ENCODE peak calls at places on chromosomes 16 and 17, in seven cellular contexts. J is SK-N-SH, C is K562, V is HCT116, X is GM12878, E is H1, U is HepG2. N is an unnamed sample.

GRCh38 chr17:62792122-62792800 is 15.9 kb downstream of the MARCHF10 start:
- DNase-seq in J (no peak), C (no peak), E (no peak), X (no peak), V (peak), U (peak), N (peak)

GRCh38 chr16:1481906-1482835 is 6.6 kb downstream of the PTX4 start:
- DNase-seq in U (no peak), E (no peak), V (no peak), C (no peak), J (no peak), X (no peak), N (no peak)

GRCh38 chr17:43360739-43361498 is 37.9 kb upstream of the ARL4D start:
- DNase-seq in E (peak), J (peak), X (peak), U (peak), V (no peak), C (no peak), N (peak)

GRCh38 chr16:83233153-83233552 is 574.6 kb upstream of the HSBP1 start:
- DNase-seq in X (no peak), J (no peak), C (no peak), E (no peak), V (no peak), U (no peak), N (no peak)

GRCh38 chr16:11511328-11511727 is 75.4 kb downstream of the LITAF start:
- DNase-seq in X (no peak), C (no peak), U (no peak), V (no peak), J (no peak), E (no peak), N (no peak)

GRCh38 chr16:89179656-89180315 is 8.2 kb downstream of the CDH15 start:
- DNase-seq in E (peak), X (no peak), U (no peak), C (no peak), J (no peak), V (no peak), N (no peak)

GRCh38 chr16:27678955-27679354 is 129.0 kb downstream of the KATNIP start:
- DNase-seq in V (no peak), E (no peak), C (no peak), U (no peak), X (no peak), J (no peak), N (no peak)

GRCh38 chr16:77298638-77299360 is 99.6 kb downstream of the SYCE1L start:
- DNase-seq in J (no peak), X (no peak), V (no peak), C (no peak), E (no peak), U (no peak), N (peak)

GRCh38 chr17:29560306-29560705 is 6.5 kb downstream of the ABHD15 start:
- DNase-seq in E (peak), J (peak), U (no peak), V (no peak), X (no peak), C (no peak), N (no peak)

GRCh38 chr17:21302711-21303425 is 18.4 kb downstream of the MAP2K3 start:
- DNase-seq in C (no peak), E (no peak), X (no peak), J (peak), V (no peak), U (no peak), N (no peak)

GRCh38 chr16:85168732-85169256 is 56.5 kb upstream of the CIBAR2 start:
- DNase-seq in J (peak), E (peak), V (no peak), U (no peak), C (peak), X (no peak), N (no peak)

GRCh38 chr17:39757931-39758873 is 20.5 kb downstream of the GRB7 start:
- DNase-seq in U (no peak), V (no peak), E (no peak), C (no peak), J (no peak), X (peak), N (no peak)

GRCh38 chr16:81210807-81211206 is 27.7 kb upstream of the BCO1 start:
- DNase-seq in U (no peak), V (no peak), X (no peak), C (no peak), J (no peak), E (no peak), N (no peak)

GRCh38 chr17:27492470-27492869 is 36.2 kb downstream of the KSR1 start:
- DNase-seq in X (no peak), V (no peak), E (no peak), U (no peak), C (no peak), J (no peak), N (no peak)

GRCh38 chr16:25855063-25855462 is 163.3 kb downstream of the HS3ST4 start:
- DNase-seq in E (no peak), X (no peak), U (no peak), C (no peak), J (no peak), V (no peak), N (no peak)
- H3K4me3 ChIP-seq in E (peak), X (no peak), U (no peak), C (no peak), J (no peak), V (no peak), N (no peak)

DNA sequence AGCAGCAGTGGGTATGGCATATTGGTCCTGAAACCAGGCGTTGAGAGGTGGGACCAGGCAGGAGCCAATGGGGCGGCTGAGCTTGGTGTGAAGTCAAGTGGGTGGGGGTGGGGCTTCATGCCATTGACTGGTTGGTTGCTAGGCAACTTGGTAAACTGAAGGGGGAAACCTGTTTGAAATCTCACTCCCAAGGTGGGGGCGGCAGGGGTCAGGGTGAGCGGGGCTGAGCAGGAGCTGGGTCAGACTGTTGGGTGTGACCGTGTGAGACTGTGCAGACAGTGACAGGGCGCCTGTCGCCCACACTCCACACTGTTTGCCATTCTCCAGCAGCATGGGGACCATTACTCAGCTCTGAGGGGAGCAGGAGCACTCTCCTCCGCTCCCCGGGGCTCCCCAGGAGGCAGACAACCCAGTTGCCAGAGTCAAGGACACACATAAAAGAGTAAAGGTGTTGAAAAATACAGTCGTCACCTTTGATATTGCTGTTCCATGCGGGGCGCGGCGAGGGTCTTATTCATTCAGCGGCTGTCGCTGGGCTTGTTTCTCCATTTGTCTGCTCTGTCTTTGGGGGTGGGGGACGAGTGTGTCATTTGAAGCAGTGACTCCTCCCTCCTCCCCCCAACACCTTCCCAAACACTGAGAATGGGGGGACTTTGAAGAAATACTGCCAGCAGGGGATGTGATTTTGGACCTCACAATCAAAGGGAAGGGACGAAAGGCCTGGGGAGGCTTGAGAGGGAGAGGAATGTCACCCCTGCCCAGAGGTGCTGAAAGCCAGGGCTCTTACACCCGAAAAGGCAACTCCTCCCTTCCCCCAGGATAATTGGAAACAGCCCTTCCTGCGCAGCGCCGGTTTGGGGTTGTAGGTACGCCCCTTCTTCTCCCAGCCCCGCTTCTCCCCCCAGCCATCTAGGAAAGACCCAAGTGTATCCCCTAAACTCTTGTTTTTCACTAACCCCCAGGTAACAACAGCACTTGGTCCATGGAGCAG is 1.1 kb upstream of the EFNB3 start:
- DNase-seq in V (no peak), C (peak), U (peak), E (peak), J (peak), X (no peak), N (no peak)
- TF ChIP-seq SIN3A in V (no peak), C (no peak), U (no peak), E (peak), J (no peak), X (no peak), N (no peak)

GRCh38 chr16:77273-77806 is 685 bp upstream of the MPG start:
- DNase-seq in X (no peak), E (peak), V (no peak), J (peak), U (peak), C (peak), N (no peak)
- TF ChIP-seq POLR2AphosphoS5 in X (no peak), E (no peak), V (no peak), J (no peak), U (no peak), C (no peak), N (peak)

GRCh38 chr17:80265205-80266068 is 4.8 kb downstream of the RNF213 start:
- DNase-seq in V (no peak), E (no peak), J (no peak), U (no peak), X (peak), C (no peak), N (no peak)
- H3K4me3 ChIP-seq in V (no peak), E (no peak), J (no peak), U (no peak), X (peak), C (no peak), N (no peak)

DNA sequence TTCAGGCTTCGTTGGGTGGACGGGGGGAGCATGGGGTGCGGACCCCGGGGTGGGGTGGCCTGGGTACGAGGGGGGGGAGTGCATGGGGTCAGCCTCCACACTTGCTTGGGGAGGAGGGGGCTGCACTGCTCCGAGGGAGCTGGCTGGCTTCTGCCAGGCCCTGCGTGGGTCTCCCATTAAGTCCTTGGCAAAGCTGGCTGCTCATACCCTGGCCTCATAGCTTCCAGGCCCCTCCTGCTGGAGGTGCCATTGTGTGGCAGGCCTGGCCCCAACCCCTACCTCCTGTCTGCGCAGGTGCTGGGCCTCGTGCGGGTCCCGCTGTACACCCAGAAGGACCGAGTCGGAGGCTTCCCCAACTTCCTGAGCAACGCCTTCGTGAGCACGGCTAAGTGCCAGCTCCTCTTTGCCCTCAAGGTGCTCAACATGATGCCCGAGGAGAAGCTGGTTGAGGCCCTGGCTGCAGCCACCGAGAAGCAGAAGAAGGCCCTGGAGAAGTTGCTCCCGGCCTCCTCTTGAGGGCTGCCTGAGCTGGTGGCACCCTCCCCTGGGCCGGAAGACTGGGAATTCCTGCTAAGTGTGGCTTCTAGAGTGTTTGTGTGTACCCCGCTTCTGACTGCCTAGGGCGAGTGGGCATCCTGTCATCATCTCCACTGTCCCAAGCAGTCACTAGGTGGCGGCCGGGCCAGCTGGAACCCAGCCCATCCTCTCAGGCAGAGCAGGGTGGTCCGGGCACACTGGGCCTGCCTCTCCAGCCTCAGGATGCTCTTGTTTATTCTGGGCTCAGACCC is 1.5 kb downstream of the NUDT16L1 start:
- DNase-seq in C (no peak), E (no peak), V (no peak), U (no peak), J (peak), X (no peak), N (no peak)
- TF ChIP-seq SIN3A in C (no peak), E (no peak), V (no peak), U (no peak), J (no peak), X (no peak), N (no peak)

GRCh38 chr16:122342-122741 is 16.1 kb downstream of the NPRL3 start:
- DNase-seq in C (no peak), V (no peak), E (no peak), U (no peak), J (no peak), X (no peak), N (no peak)

GRCh38 chr16:118857-119256 is 19.6 kb downstream of the NPRL3 start:
- DNase-seq in U (no peak), J (no peak), C (no peak), V (no peak), X (no peak), E (no peak), N (no peak)

GRCh38 chr16:119835-120234 is 18.6 kb downstream of the NPRL3 start:
- DNase-seq in V (no peak), U (no peak), E (no peak), J (no peak), X (no peak), C (peak), N (no peak)

GRCh38 chr16:116015-116414 is 22.5 kb downstream of the NPRL3 start:
- DNase-seq in C (no peak), E (no peak), U (no peak), X (no peak), V (no peak), J (no peak), N (no peak)

DNA sequence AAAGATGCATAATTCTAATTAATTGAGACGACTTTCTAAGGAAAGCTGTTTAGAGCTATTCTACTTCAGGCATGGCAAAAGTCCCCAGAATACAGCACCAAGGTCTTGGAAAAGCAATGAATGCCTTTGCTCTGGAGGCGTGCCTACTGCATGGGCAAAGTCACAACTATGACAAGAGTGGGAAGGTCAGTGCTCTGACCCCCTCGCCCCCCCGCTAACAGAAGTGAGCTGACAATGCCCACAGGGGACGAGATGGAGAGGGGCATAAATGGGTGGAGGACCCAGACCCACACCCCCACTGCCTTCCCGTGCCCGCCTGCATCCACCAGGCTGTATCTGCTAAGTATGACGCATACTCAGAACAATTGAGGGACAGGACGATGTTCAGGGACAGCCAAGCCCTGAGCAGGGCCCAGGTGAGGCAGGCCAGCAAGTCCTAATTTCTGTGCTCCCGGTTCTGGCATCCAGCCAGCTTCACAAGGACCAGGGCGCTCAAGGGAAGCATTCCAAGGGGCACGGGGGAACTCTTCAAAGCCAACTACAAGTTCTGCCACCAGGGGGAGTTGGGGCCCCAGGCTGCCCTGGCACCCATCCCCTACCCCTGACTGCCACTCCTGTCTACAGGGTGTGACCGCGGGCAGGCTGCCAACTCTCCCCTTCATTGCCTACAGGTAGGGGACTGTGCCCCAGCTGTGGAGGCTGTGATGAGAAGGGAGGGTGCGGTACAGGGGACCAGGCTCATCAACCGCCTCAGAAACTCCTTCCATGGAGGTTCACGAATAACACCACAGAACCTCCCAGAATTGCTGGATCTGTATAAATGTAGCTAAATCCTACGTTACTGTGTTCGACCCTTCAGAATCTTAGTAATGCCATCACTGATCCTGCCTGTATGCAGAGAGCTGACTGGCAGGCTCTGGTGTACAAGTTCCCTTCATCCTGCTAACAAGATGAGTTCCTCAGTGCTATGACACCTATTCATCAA is 20.8 kb downstream of the NPRL3 start:
- DNase-seq in V (peak), J (peak), C (peak), U (peak), E (peak), X (no peak), N (no peak)
- TF ChIP-seq POLR2AphosphoS5 in V (no peak), J (no peak), C (no peak), U (no peak), E (no peak), X (no peak), N (no peak)

N was measured in Panc1.